ENCODE peak calls at places on chromosomes 13 and 19, in ten cellular contexts. U is Peyer's patch, E is A549, P is neural crest cell, H is PC-3, Z is right lobe of liver, K is cardiac fibroblast, O is foreskin fibroblast, R is retinal pigment epithelial cell, F is Caco-2. Y is an unnamed sample.

GRCh38 chr13:108597943-108598342 is 31.5 kb upstream of the MYO16 start:
- DNase-seq in P (no peak), E (no peak), U (no peak), O (no peak), Z (no peak), R (no peak), H (peak), K (no peak), F (no peak), Y (no peak)

GRCh38 chr19:543912-544608 is at the start of gene GZMM:
- DNase-seq in K (no peak), Z (no peak), O (no peak), P (no peak), E (no peak), H (no peak), F (no peak), R (no peak), U (peak), Y (peak)

GRCh38 chr19:29404015-29404414 is 121.8 kb upstream of the VSTM2B start:
- DNase-seq in P (no peak), R (no peak), E (no peak), U (no peak), K (no peak), Z (no peak), F (no peak), O (no peak), H (no peak), Y (no peak)

GRCh38 chr13:24023073-24023472 is 125.8 kb upstream of the C1QTNF9B start:
- DNase-seq in O (no peak), F (no peak), Z (no peak), K (no peak), P (no peak), U (no peak), E (no peak), R (no peak), H (no peak), Y (no peak)

GRCh38 chr13:34515201-34515600 is 426.9 kb upstream of the NBEA start:
- DNase-seq in U (no peak), H (no peak), Z (no peak), R (no peak), P (no peak), F (no peak), O (no peak), E (no peak), K (no peak), Y (no peak)

GRCh38 chr13:63517376-63517775 is 2101.7 kb upstream of the PCDH20 start:
- DNase-seq in K (peak), U (no peak), P (no peak), R (no peak), F (no peak), Z (no peak), O (peak), E (no peak), H (no peak), Y (no peak)

GRCh38 chr19:54266133-54266532 is 9.1 kb upstream of the LILRB5 start:
- DNase-seq in H (peak), Z (peak), O (peak), U (peak), K (peak), F (peak), R (peak), P (peak), E (peak), Y (peak)

GRCh38 chr13:77218274-77218673 is 108.6 kb downstream of the MYCBP2 start:
- DNase-seq in R (no peak), K (no peak), E (no peak), P (no peak), U (no peak), H (no peak), O (no peak), Z (no peak), F (no peak), Y (no peak)

GRCh38 chr19:12669272-12670158 is 2.9 kb downstream of the WDR83 start:
- DNase-seq in E (peak), R (peak), O (peak), U (peak), P (peak), H (peak), F (peak), K (peak), Z (peak), Y (peak)

GRCh38 chr19:46697142-46697960 is 19.6 kb downstream of the PRKD2 start:
- DNase-seq in F (peak), O (peak), K (peak), E (peak), U (peak), Z (no peak), H (no peak), P (peak), R (peak), Y (no peak)

GRCh38 chr19:19386373-19386869 is 19.1 kb upstream of the GATAD2A start:
- DNase-seq in K (no peak), F (no peak), H (no peak), E (no peak), U (no peak), Z (no peak), R (no peak), P (no peak), O (no peak), Y (peak)

GRCh38 chr19:30711296-30711695 is 339.1 kb downstream of the ZNF536 start:
- DNase-seq in R (no peak), Z (no peak), E (no peak), U (no peak), H (no peak), F (no peak), O (no peak), P (no peak), K (no peak), Y (no peak)

GRCh38 chr13:66154981-66155380 is 1075.2 kb downstream of the PCDH9 start:
- DNase-seq in E (no peak), P (no peak), H (no peak), K (peak), F (no peak), U (no peak), Z (no peak), O (peak), R (peak), Y (no peak)

GRCh38 chr13:88031980-88032562 is 360.9 kb downstream of the SLITRK5 start:
- DNase-seq in E (no peak), O (peak), H (peak), R (no peak), K (no peak), Z (no peak), F (no peak), P (no peak), U (no peak), Y (no peak)

GRCh38 chr13:114064516-114065140 is 67.8 kb downstream of the RASA3 start:
- DNase-seq in K (peak), F (no peak), Z (peak), P (peak), E (no peak), O (peak), R (no peak), H (peak), U (no peak), Y (no peak)

GRCh38 chr19:4518345-4519171 is at the start of gene PLIN4:
- DNase-seq in F (no peak), U (no peak), P (no peak), K (peak), Z (peak), E (no peak), R (no peak), H (peak), O (peak), Y (no peak)
- TF ChIP-seq CTCF in F (no peak), U (no peak), P (no peak), K (no peak), Z (peak), E (no peak), R (no peak), H (no peak), O (no peak), Y (no peak)

DNA sequence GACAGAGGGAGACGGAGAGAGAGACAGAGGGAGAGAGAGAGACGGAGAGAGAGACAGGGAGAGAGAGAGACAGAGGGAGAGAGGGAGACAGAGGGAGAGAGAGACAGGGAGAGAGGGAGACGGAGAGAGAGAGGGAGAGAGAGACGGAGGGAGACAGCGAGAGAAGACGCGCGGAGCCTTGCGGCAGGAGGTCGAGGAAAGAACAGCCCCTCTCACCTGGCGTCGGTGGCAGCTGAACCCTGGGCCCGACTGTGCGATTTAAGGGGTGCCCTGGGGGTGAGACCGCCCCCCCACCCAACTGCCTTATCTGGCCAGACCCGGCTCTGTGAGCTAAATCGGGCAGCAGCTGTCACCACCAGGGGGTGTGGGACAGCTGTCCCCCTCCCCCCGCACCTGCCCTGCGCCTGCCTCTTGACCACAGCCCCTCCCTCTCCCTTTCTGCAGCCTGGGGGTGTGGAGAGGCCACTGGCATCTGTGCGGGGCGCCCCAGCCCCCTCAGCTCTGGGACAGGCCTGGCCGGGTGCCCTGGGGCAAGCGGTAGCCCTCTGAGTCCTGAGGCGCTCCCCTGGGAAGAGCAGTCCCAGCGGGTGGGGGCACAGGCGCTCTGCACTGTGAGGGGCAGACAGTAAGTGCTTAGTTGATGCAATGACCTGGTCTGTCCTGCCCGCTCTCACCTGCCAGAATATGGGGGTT is 10.8 kb downstream of the JOSD2 start:
- DNase-seq in O (no peak), H (no peak), F (peak), R (no peak), K (no peak), E (no peak), Z (peak), U (no peak), P (no peak), Y (no peak)
- TF ChIP-seq CTCF in O (no peak), H (peak), F (peak), R (peak), K (no peak), E (peak), Z (no peak), U (no peak), P (peak), Y (no peak)

GRCh38 chr19:43318203-43318602 is 35.3 kb upstream of the CD177 start:
- DNase-seq in H (no peak), O (no peak), K (no peak), E (no peak), P (no peak), F (no peak), U (no peak), Z (no peak), R (no peak), Y (no peak)

GRCh38 chr19:43315851-43316250 is 37.6 kb upstream of the CD177 start:
- DNase-seq in U (no peak), F (no peak), O (no peak), R (no peak), H (no peak), P (no peak), Z (no peak), K (no peak), E (no peak), Y (no peak)

GRCh38 chr19:43313711-43314495 is 39.6 kb upstream of the CD177 start:
- DNase-seq in E (no peak), P (no peak), O (no peak), R (no peak), U (no peak), H (no peak), K (no peak), Z (no peak), F (no peak), Y (no peak)

GRCh38 chr19:43318796-43319314 is 34.6 kb upstream of the CD177 start:
- DNase-seq in K (no peak), R (no peak), P (no peak), F (no peak), Z (no peak), U (no peak), H (no peak), E (no peak), O (no peak), Y (no peak)

DNA sequence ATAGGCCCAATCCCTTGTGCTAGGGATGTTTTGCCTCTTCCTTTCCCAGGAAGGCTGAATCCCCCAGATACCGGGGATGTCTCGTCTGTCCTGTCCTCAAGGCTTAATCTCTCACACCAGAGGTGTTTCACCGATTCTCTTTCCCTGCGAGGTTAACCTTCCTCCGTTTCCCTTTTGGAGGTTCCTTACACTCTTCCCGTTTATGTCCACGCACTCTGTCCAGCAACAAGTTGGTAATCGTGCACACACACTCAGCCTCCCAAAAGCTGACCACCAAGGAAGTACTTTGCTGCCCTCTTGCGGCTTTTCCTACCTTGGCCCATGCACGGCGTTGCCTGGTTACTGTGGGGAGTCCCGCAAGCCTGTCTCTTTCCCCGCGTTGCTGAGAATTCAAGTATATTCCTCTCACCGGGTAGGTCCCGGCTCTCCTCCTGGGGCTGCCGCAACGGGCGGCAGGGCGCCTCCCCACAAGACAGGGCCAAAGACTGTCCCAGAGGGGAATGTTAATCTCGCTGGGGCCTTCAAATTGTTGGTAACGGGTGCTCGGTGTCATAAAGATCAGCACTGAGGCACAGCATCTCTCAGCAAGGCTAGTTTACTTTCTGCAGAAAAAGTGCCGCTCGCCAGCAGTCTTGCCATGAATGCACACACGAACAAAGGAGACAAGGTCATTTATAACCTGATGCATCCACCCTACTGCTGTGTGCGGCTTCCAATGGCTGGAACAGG is 36.7 kb upstream of the CD177 start:
- DNase-seq in E (peak), O (peak), K (no peak), Z (no peak), H (peak), R (no peak), F (peak), P (peak), U (no peak), Y (no peak)
- TF ChIP-seq CTCF in E (peak), O (peak), K (peak), Z (no peak), H (peak), R (peak), F (peak), P (peak), U (no peak), Y (no peak)

GRCh38 chr13:110137677-110138008 is 169.3 kb downstream of the COL4A1 start:
- DNase-seq in U (no peak), K (peak), P (no peak), H (peak), E (peak), F (peak), R (no peak), O (no peak), Z (peak), Y (no peak)

GRCh38 chr13:110138700-110139036 is 168.3 kb downstream of the COL4A1 start:
- DNase-seq in F (no peak), H (no peak), E (peak), U (no peak), K (no peak), O (no peak), R (no peak), P (no peak), Z (no peak), Y (no peak)

GRCh38 chr13:110140099-110140498 is 166.9 kb downstream of the COL4A1 start:
- DNase-seq in H (no peak), K (no peak), Z (no peak), F (no peak), P (no peak), O (no peak), E (no peak), U (no peak), R (no peak), Y (no peak)

GRCh38 chr13:110136660-110137585 is 170.0 kb downstream of the COL4A1 start:
- DNase-seq in F (no peak), O (no peak), P (no peak), H (no peak), E (no peak), K (no peak), R (no peak), U (no peak), Z (no peak), Y (no peak)

DNA sequence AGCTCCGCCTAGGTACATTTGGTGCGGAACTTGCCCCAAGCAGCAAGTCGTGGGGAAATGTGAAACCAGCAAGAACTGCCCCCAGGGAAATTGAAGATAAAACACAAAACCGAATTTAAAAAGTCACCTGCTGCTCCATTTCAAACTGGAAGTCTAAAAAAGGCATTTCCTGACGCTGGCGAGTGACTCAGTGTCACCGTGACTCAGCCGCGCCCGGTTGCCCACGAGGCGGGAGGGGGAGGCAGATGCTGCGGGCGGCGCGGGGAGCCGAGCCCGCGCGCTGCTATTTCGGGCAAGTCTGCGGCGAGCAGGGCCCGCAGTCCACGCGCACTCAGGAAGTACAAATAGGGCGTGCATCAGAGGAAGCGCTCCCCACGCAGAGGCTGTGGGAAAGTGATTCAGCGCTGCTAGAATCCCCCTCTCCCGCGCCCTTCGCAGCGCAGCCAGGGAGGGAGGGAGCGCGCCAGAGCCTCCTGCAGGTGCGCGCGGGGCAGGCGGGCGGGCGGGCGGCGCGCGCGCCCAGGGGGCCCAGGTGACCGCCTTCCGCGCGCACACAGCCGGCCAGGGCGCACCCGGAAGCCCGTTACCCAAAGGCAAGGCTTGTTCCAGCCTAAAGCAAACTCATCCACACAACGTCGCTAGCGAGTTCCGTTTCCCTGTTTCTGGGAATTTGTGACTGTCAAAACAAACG is 168.8 kb downstream of the COL4A1 start:
- DNase-seq in U (peak), H (peak), F (peak), E (peak), Z (peak), P (no peak), O (peak), K (peak), R (no peak), Y (peak)
- TF ChIP-seq CTCF in U (no peak), H (peak), F (peak), E (no peak), Z (no peak), P (peak), O (no peak), K (no peak), R (no peak), Y (no peak)

GRCh38 chr19:37362733-37363132 is 8.2 kb upstream of the ZNF527 start:
- DNase-seq in U (no peak), P (no peak), O (no peak), K (no peak), H (no peak), Z (no peak), R (no peak), E (no peak), F (no peak), Y (no peak)
- TF ChIP-seq CTCF in U (no peak), P (peak), O (no peak), K (peak), H (no peak), Z (no peak), R (peak), E (no peak), F (no peak), Y (no peak)

GRCh38 chr19:38142176-38143035 is 81.6 kb downstream of the DPF1 start:
- DNase-seq in P (peak), U (peak), E (peak), H (peak), F (peak), Z (no peak), K (peak), O (peak), R (no peak), Y (no peak)

GRCh38 chr19:38145627-38146026 is 78.4 kb downstream of the DPF1 start:
- DNase-seq in F (no peak), H (no peak), U (no peak), E (no peak), P (no peak), K (peak), O (peak), R (no peak), Z (no peak), Y (no peak)

GRCh38 chr19:38141108-38141507 is 82.9 kb downstream of the DPF1 start:
- DNase-seq in Z (no peak), F (no peak), E (no peak), O (no peak), K (no peak), U (no peak), R (no peak), P (no peak), H (no peak), Y (no peak)

GRCh38 chr19:38143847-38144246 is 80.2 kb downstream of the DPF1 start:
- DNase-seq in O (no peak), U (no peak), R (no peak), Z (no peak), H (no peak), K (no peak), E (no peak), P (no peak), F (no peak), Y (no peak)

DNA sequence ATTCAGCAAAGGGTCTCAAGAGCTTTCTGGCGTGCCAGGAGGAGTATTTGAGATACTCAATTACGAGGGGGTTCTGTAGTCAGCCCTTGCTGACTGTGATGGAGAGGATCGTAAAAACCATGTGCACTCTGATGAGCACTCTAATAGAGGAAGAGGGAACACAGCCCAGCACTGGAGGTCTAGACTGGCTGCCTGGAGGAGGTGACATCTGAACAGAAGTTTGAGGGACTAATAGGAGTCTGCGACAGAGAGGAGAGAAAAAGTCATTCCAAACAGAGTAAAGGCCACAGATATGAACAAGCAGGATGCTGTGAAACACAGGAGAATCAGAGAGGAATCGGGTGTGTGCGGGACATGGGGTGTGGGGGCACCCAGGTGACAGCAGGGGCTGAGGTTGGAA is 79.4 kb downstream of the DPF1 start:
- DNase-seq in E (no peak), P (no peak), R (no peak), U (no peak), K (no peak), F (no peak), H (no peak), O (no peak), Z (no peak), Y (no peak)
- TF ChIP-seq CTCF in E (no peak), P (no peak), R (no peak), U (no peak), K (no peak), F (no peak), H (no peak), O (no peak), Z (no peak), Y (no peak)

Y was measured in natural killer cell.